ENCODE peak calls at places on chromosomes 11 and 22, in five cellular contexts. One of them, this sample, is unnamed.

GRCh38 chr11:43072911-43073310 is 238.9 kb upstream of the API5 start:
- DNase-seq in Ammon's horn: no peak
- DNase-seq in M059J: no peak
- DNase-seq in GM20000: no peak
- DNase-seq in myocyte: no peak
- DNase-seq in this sample: no peak

GRCh38 chr11:45669146-45669545 is 3.7 kb upstream of the CHST1 start:
- DNase-seq in GM20000: no peak
- DNase-seq in M059J: no peak
- DNase-seq in Ammon's horn: no peak
- DNase-seq in myocyte: no peak
- DNase-seq in this sample: no peak

GRCh38 chr11:66055021-66055420 is 2.9 kb downstream of the SF3B2 start:
- DNase-seq in Ammon's horn: no peak
- DNase-seq in GM20000: no peak
- DNase-seq in M059J: no peak
- DNase-seq in myocyte: no peak
- DNase-seq in this sample: no peak

GRCh38 chr11:70466154-70466553 is 67.8 kb downstream of the CTTN start:
- DNase-seq in M059J: peak
- DNase-seq in Ammon's horn: no peak
- DNase-seq in GM20000: no peak
- DNase-seq in myocyte: no peak
- DNase-seq in this sample: no peak

GRCh38 chr22:21677606-21678443 is 12.0 kb downstream of the PPIL2 start:
- DNase-seq in myocyte: no peak
- DNase-seq in M059J: no peak
- DNase-seq in Ammon's horn: no peak
- DNase-seq in GM20000: no peak
- DNase-seq in this sample: no peak

GRCh38 chr22:28381427-28382167 is 298.0 kb downstream of the TTC28 start:
- DNase-seq in GM20000: no peak
- DNase-seq in Ammon's horn: no peak
- DNase-seq in M059J: peak
- DNase-seq in myocyte: peak
- DNase-seq in this sample: no peak

GRCh38 chr11:11993814-11994213 is 14.6 kb downstream of the DKK3 start:
- DNase-seq in myocyte: peak
- DNase-seq in M059J: peak
- DNase-seq in GM20000: no peak
- DNase-seq in Ammon's horn: peak
- DNase-seq in this sample: no peak

GRCh38 chr11:61131586-61131985 is 29.3 kb downstream of the CD5 start:
- DNase-seq in M059J: no peak
- DNase-seq in myocyte: no peak
- DNase-seq in Ammon's horn: no peak
- DNase-seq in GM20000: no peak
- DNase-seq in this sample: no peak

GRCh38 chr11:15775051-15775541 is 581.2 kb downstream of the SOX6 start:
- DNase-seq in M059J: no peak
- DNase-seq in myocyte: no peak
- DNase-seq in Ammon's horn: no peak
- DNase-seq in GM20000: no peak
- DNase-seq in this sample: no peak

GRCh38 chr11:120316880-120317688 is 8.0 kb upstream of the TLCD5 start:
- DNase-seq in Ammon's horn: peak
- DNase-seq in myocyte: peak
- DNase-seq in M059J: no peak
- DNase-seq in GM20000: no peak
- DNase-seq in this sample: peak

GRCh38 chr22:31055322-31056159 is 25.6 kb upstream of the SMTN start:
- DNase-seq in Ammon's horn: peak
- DNase-seq in M059J: peak
- DNase-seq in GM20000: no peak
- DNase-seq in myocyte: peak
- DNase-seq in this sample: peak

GRCh38 chr22:39475902-39476301 is 19.1 kb downstream of the MGAT3 start:
- DNase-seq in myocyte: no peak
- DNase-seq in M059J: no peak
- DNase-seq in Ammon's horn: no peak
- DNase-seq in GM20000: no peak
- DNase-seq in this sample: no peak

GRCh38 chr11:3096909-3097395 is 39.7 kb upstream of the CARS1 start:
- DNase-seq in M059J: no peak
- DNase-seq in GM20000: no peak
- DNase-seq in myocyte: no peak
- DNase-seq in Ammon's horn: no peak
- DNase-seq in this sample: no peak

GRCh38 chr11:129695543-129696308 is 119.9 kb upstream of the TMEM45B start:
- DNase-seq in M059J: peak
- DNase-seq in myocyte: peak
- DNase-seq in GM20000: peak
- DNase-seq in Ammon's horn: peak
- DNase-seq in this sample: no peak

GRCh38 chr11:68517121-68517741 is 56.7 kb downstream of the PPP6R3 start:
- DNase-seq in Ammon's horn: no peak
- DNase-seq in myocyte: no peak
- DNase-seq in GM20000: no peak
- DNase-seq in M059J: no peak
- DNase-seq in this sample: no peak

GRCh38 chr11:120912504-120912903 is 111.4 kb upstream of the TBCEL start:
- DNase-seq in myocyte: peak
- DNase-seq in Ammon's horn: peak
- DNase-seq in M059J: peak
- DNase-seq in GM20000: peak
- DNase-seq in this sample: no peak

GRCh38 chr22:36343070-36343719 is 44.6 kb downstream of the MYH9 start:
- DNase-seq in M059J: no peak
- DNase-seq in myocyte: no peak
- DNase-seq in Ammon's horn: no peak
- DNase-seq in GM20000: no peak
- DNase-seq in this sample: no peak

GRCh38 chr22:31951201-31952093 is 7.1 kb downstream of the YWHAH start:
- DNase-seq in M059J: peak
- DNase-seq in GM20000: no peak
- DNase-seq in myocyte: no peak
- DNase-seq in Ammon's horn: no peak
- DNase-seq in this sample: no peak

GRCh38 chr11:86274999-86275398 is 27.0 kb upstream of the HIKESHI start:
- DNase-seq in M059J: no peak
- DNase-seq in GM20000: no peak
- DNase-seq in myocyte: no peak
- DNase-seq in Ammon's horn: no peak
- DNase-seq in this sample: no peak

GRCh38 chr22:39148727-39149535 is 3.5 kb downstream of the CBX7 start:
- DNase-seq in myocyte: no peak
- DNase-seq in M059J: no peak
- DNase-seq in GM20000: peak
- DNase-seq in Ammon's horn: peak
- DNase-seq in this sample: no peak

GRCh38 chr22:47621253-47621652 is 858.8 kb downstream of the TBC1D22A start:
- DNase-seq in M059J: no peak
- DNase-seq in myocyte: no peak
- DNase-seq in Ammon's horn: no peak
- DNase-seq in GM20000: no peak
- DNase-seq in this sample: peak

GRCh38 chr22:36417281-36417686 is 29.5 kb upstream of the MYH9 start:
- DNase-seq in myocyte: no peak
- DNase-seq in M059J: peak
- DNase-seq in Ammon's horn: no peak
- DNase-seq in GM20000: no peak
- DNase-seq in this sample: no peak

GRCh38 chr11:84800755-84801346 is 826.3 kb downstream of the DLG2 start:
- DNase-seq in Ammon's horn: peak
- DNase-seq in GM20000: no peak
- DNase-seq in M059J: peak
- DNase-seq in myocyte: peak
- DNase-seq in this sample: no peak

GRCh38 chr22:30984317-30984716 is 15.3 kb downstream of the TUG1 start:
- DNase-seq in M059J: no peak
- DNase-seq in Ammon's horn: no peak
- DNase-seq in myocyte: no peak
- DNase-seq in GM20000: no peak
- DNase-seq in this sample: no peak

GRCh38 chr11:124644426-124645280 is 22.0 kb downstream of the TBRG1 start:
- DNase-seq in Ammon's horn: peak
- DNase-seq in GM20000: peak
- DNase-seq in M059J: peak
- DNase-seq in myocyte: peak
- DNase-seq in this sample: peak

GRCh38 chr11:92451081-92451480 is 226.5 kb downstream of the FAT3 start:
- DNase-seq in myocyte: no peak
- DNase-seq in M059J: no peak
- DNase-seq in Ammon's horn: no peak
- DNase-seq in GM20000: no peak
- DNase-seq in this sample: no peak

GRCh38 chr11:7572001-7572712 is 58.4 kb downstream of the PPFIBP2 start:
- DNase-seq in Ammon's horn: no peak
- DNase-seq in M059J: peak
- DNase-seq in myocyte: peak
- DNase-seq in GM20000: no peak
- DNase-seq in this sample: no peak

GRCh38 chr11:122703541-122704272 is 48.2 kb downstream of the UBASH3B start:
- DNase-seq in GM20000: no peak
- DNase-seq in Ammon's horn: no peak
- DNase-seq in M059J: peak
- DNase-seq in myocyte: no peak
- DNase-seq in this sample: no peak

GRCh38 chr11:9861860-9862725 is 198.2 kb downstream of the SWAP70 start:
- DNase-seq in Ammon's horn: peak
- DNase-seq in myocyte: peak
- DNase-seq in M059J: peak
- DNase-seq in GM20000: peak
- DNase-seq in this sample: no peak

GRCh38 chr22:27314276-27314807 is 487.2 kb downstream of the MN1 start:
- DNase-seq in GM20000: no peak
- DNase-seq in Ammon's horn: no peak
- DNase-seq in M059J: no peak
- DNase-seq in myocyte: no peak
- DNase-seq in this sample: no peak

GRCh38 chr11:72238040-72238450 is 5.9 kb downstream of the PHOX2A start:
- DNase-seq in M059J: no peak
- DNase-seq in Ammon's horn: peak
- DNase-seq in GM20000: peak
- DNase-seq in myocyte: peak
- DNase-seq in this sample: no peak

GRCh38 chr11:69912911-69913451 is 93.8 kb upstream of the FGF3 start:
- DNase-seq in myocyte: no peak
- DNase-seq in Ammon's horn: no peak
- DNase-seq in GM20000: no peak
- DNase-seq in M059J: peak
- DNase-seq in this sample: peak

GRCh38 chr22:21803859-21804258 is 63.6 kb downstream of the MAPK1 start:
- DNase-seq in Ammon's horn: peak
- DNase-seq in GM20000: no peak
- DNase-seq in M059J: no peak
- DNase-seq in myocyte: no peak
- DNase-seq in this sample: no peak

GRCh38 chr11:66310324-66310723 is 6.5 kb downstream of the CD248 start:
- DNase-seq in Ammon's horn: no peak
- DNase-seq in myocyte: no peak
- DNase-seq in GM20000: no peak
- DNase-seq in M059J: no peak
- DNase-seq in this sample: no peak

GRCh38 chr22:29887358-29887757 is 4.4 kb downstream of the MTMR3 start:
- DNase-seq in myocyte: no peak
- DNase-seq in M059J: no peak
- DNase-seq in GM20000: no peak
- DNase-seq in Ammon's horn: no peak
- DNase-seq in this sample: no peak